ENCODE peak calls at places on chromosomes 11 and 22, in eight cellular contexts. I, J, F, S, V, K, Y and W are unnamed samples.

GRCh38 chr11:12815931-12816494 is 141.8 kb downstream of the TEAD1 start:
- DNase-seq in I (no peak), J (no peak), F (no peak), S (no peak), V (no peak), K (no peak), Y (no peak), W (no peak)

GRCh38 chr11:122696662-122697061 is 41.1 kb downstream of the UBASH3B start:
- DNase-seq in I (no peak), J (no peak), F (peak; percentile 54), S (no peak), V (no peak), K (no peak), Y (no peak), W (peak; percentile 35)

GRCh38 chr22:46693634-46694422 is 44.2 kb downstream of the CERK start:
- DNase-seq in I (no peak), J (no peak), F (no peak), S (peak; percentile 100), V (no peak), K (peak; percentile 47), Y (no peak), W (no peak)

GRCh38 chr11:65286686-65287085 is 24.9 kb downstream of the POLA2 start:
- DNase-seq in I (no peak), J (no peak), F (no peak), S (no peak), V (no peak), K (no peak), Y (no peak), W (no peak)

GRCh38 chr11:111633248-111633647 is 31.0 kb downstream of the SIK2 start:
- DNase-seq in I (no peak), J (no peak), F (no peak), S (peak; percentile 32), V (no peak), K (peak; percentile 12), Y (no peak), W (no peak)

GRCh38 chr11:73480677-73481076 is 104.5 kb downstream of the RELT start:
- DNase-seq in I (no peak), J (no peak), F (no peak), S (no peak), V (no peak), K (no peak), Y (no peak), W (no peak)

GRCh38 chr11:75240381-75241035 is at the start of gene TPBGL:
- DNase-seq in I (no peak), J (no peak), F (no peak), S (peak; percentile 49), V (no peak), K (no peak), Y (peak; percentile 17), W (no peak)

GRCh38 chr22:40190501-40190900 is 12.8 kb downstream of the TNRC6B start:
- DNase-seq in I (no peak), J (no peak), F (no peak), S (no peak), V (no peak), K (peak; percentile 13), Y (no peak), W (no peak)

GRCh38 chr11:35539781-35540281 is 14.4 kb upstream of the PAMR1 start:
- DNase-seq in I (no peak), J (no peak), F (no peak), S (no peak), V (no peak), K (no peak), Y (no peak), W (no peak)

GRCh38 chr22:30565341-30565740 is 9.1 kb downstream of the GAL3ST1 start:
- DNase-seq in I (no peak), J (no peak), F (no peak), S (no peak), V (no peak), K (no peak), Y (no peak), W (no peak)

GRCh38 chr22:43345761-43346261 is 2.6 kb upstream of the SCUBE1 start:
- DNase-seq in I (peak; percentile 58), J (no peak), F (no peak), S (no peak), V (no peak), K (no peak), Y (no peak), W (no peak)

GRCh38 chr11:35364101-35364780 is 55.1 kb downstream of the SLC1A2 start:
- DNase-seq in I (peak; percentile 58), J (peak; percentile 70), F (no peak), S (peak; percentile 26), V (peak; percentile 73), K (peak; percentile 85), Y (peak; percentile 87), W (no peak)

GRCh38 chr22:30922151-30922611 is 46.4 kb downstream of the MORC2 start:
- DNase-seq in I (no peak), J (no peak), F (peak; percentile 73), S (no peak), V (peak; percentile 2), K (peak; percentile 62), Y (peak; percentile 37), W (peak; percentile 64)

GRCh38 chr11:131888230-131888826 is 517.9 kb downstream of the NTM start:
- DNase-seq in I (no peak), J (no peak), F (no peak), S (no peak), V (peak; percentile 77), K (peak; percentile 56), Y (peak; percentile 70), W (no peak)